ENCODE peak calls at places on chromosome X, in eight cellular contexts. Z, T, G, P, D, U, O and A are unnamed samples.

GRCh38 chrX:17680732-17681413 is 56.4 kb upstream of the SCML1 start:
- DNase-seq in Z (no peak), T (no peak), G (no peak), P (no peak), D (no peak), U (no peak), O (no peak), A (no peak)

GRCh38 chrX:140431521-140431920 is 73.3 kb downstream of the SOX3 start:
- DNase-seq in Z (no peak), T (no peak), G (no peak), P (no peak), D (peak), U (no peak), O (no peak), A (no peak)

GRCh38 chrX:100829730-100830129 is 9.5 kb downstream of the CSTF2 start:
- DNase-seq in Z (peak), T (no peak), G (no peak), P (no peak), D (peak), U (no peak), O (no peak), A (no peak)

GRCh38 chrX:989959-990510 is 222.4 kb downstream of the CRLF2 start:
- DNase-seq in Z (peak), T (peak), G (peak), P (peak), D (peak), U (no peak), O (peak), A (peak)

GRCh38 chrX:48468247-48468671 is 1.8 kb downstream of the SLC38A5 start:
- DNase-seq in Z (no peak), T (no peak), G (no peak), P (peak), D (no peak), U (no peak), O (no peak), A (peak)

GRCh38 chrX:47230136-47230868 is 2.5 kb upstream of the USP11 start:
- DNase-seq in Z (no peak), T (no peak), G (no peak), P (no peak), D (no peak), U (no peak), O (no peak), A (no peak)

GRCh38 chrX:41956027-41956426 is 32.7 kb upstream of the CASK start:
- DNase-seq in Z (no peak), T (no peak), G (no peak), P (no peak), D (no peak), U (no peak), O (no peak), A (no peak)

GRCh38 chrX:111262086-111262485 is 8.2 kb downstream of the CAPN6 start:
- DNase-seq in Z (no peak), T (no peak), G (no peak), P (no peak), D (peak), U (no peak), O (no peak), A (no peak)

GRCh38 chrX:9905288-9905687 is 61.9 kb upstream of the CLDN34 start:
- DNase-seq in Z (peak), T (no peak), G (no peak), P (no peak), D (peak), U (no peak), O (no peak), A (no peak)

GRCh38 chrX:29090811-29091210 is 503.6 kb downstream of the IL1RAPL1 start:
- DNase-seq in Z (peak), T (no peak), G (no peak), P (no peak), D (peak), U (no peak), O (no peak), A (no peak)

GRCh38 chrX:35890699-35891098 is 28.8 kb upstream of the CFAP47 start:
- DNase-seq in Z (peak), T (no peak), G (no peak), P (peak), D (peak), U (no peak), O (peak), A (peak)

GRCh38 chrX:71543316-71543715 is 10.4 kb downstream of the OGT start:
- DNase-seq in Z (peak), T (no peak), G (no peak), P (no peak), D (peak), U (no peak), O (peak), A (no peak)

GRCh38 chrX:22109442-22109841 is 77.3 kb downstream of the PHEX start:
- DNase-seq in Z (no peak), T (no peak), G (no peak), P (no peak), D (peak), U (no peak), O (no peak), A (no peak)

DNA sequence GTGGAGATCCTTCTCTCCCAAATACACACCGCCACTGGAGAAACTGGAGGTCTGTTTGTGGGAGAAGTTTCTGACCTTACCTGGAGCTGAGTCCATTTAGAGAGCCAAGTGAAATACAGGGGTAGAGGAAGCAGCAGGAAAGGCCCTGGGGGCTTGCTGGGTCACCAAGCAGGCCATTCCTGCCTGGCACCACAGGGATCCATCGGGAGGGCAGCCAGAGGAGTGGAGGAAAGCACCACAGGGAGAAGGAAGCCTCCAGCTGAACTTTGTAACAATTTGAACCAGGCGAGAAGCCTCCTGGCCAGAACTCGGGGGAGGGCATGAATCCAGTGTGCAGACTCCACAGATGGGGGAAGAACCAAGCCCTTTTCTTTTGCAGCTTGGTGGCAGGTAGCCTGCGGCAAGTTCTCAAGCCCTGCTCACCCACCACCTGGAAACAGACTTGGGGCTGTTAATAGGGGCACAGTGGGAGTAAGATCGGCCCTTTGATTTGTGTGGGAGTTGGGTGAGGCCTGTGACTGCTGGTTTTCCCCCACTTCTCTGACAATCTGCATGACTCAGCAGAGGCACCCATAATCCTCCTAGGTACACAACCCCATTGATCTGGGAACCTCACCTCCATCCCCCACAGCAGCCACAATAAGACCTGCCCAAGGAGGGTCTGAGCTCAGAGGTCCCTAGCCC is 94.6 kb downstream of the IRS4 start:
- DNase-seq in Z (no peak), T (no peak), G (no peak), P (no peak), D (no peak), U (no peak), O (no peak), A (no peak)
- H3K27ac ChIP-seq in Z (no peak), T (no peak), G (no peak), P (no peak), D (no peak), U (no peak), O (no peak), A (no peak)

GRCh38 chrX:39854772-39855747 is 242.7 kb downstream of the BCOR start:
- DNase-seq in Z (no peak), T (no peak), G (no peak), P (no peak), D (no peak), U (peak), O (no peak), A (no peak)
- H3K27ac ChIP-seq in Z (no peak), T (peak), G (no peak), P (no peak), D (no peak), U (peak), O (peak), A (no peak)

DNA sequence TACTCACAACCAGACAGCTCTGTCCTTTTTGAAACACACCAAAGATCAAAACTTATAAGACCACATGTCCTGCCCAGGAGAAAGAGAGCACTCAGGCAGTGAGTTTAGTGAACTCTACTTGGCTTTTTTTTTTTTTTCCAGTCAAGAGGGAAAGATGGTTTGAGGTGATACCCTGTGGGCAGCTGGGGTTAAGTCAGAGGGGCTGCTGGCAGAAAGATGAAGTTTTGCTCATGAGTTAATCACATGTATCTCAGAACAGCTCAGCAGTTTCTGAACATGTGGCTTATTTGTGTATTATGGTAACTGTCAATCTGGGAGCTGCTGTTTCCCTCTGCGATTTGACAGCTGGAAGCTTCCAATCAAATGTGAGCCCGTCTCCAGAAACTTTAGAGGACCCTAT is 56.4 kb upstream of the MAP3K15 start:
- DNase-seq in Z (no peak), T (no peak), G (no peak), P (no peak), D (no peak), U (no peak), O (no peak), A (no peak)
- H3K27ac ChIP-seq in Z (no peak), T (no peak), G (no peak), P (no peak), D (no peak), U (no peak), O (no peak), A (no peak)

DNA sequence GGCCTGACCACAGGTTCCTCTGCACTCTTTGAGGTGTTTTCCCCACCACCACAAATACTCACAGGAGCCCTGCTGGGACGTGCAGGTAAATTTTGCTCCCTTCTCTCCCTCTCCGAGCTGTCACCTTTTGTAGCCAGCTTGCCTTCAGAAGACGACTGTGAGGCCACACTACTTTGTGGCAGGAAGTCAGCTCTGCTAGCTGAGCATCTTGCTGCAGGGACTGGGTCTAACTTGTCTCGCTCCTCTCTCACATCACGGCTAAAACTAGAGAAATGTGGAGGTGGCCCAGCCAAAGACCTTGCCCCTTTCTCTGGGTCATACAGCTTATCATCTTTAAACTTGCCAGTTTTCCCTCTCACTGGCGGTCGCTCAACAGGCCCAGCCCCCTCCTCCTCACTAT is 2.8 kb downstream of the PJA1 start:
- DNase-seq in Z (no peak), T (no peak), G (no peak), P (no peak), D (no peak), U (no peak), O (no peak), A (no peak)
- H3K27ac ChIP-seq in Z (no peak), T (no peak), G (no peak), P (no peak), D (no peak), U (no peak), O (no peak), A (no peak)

DNA sequence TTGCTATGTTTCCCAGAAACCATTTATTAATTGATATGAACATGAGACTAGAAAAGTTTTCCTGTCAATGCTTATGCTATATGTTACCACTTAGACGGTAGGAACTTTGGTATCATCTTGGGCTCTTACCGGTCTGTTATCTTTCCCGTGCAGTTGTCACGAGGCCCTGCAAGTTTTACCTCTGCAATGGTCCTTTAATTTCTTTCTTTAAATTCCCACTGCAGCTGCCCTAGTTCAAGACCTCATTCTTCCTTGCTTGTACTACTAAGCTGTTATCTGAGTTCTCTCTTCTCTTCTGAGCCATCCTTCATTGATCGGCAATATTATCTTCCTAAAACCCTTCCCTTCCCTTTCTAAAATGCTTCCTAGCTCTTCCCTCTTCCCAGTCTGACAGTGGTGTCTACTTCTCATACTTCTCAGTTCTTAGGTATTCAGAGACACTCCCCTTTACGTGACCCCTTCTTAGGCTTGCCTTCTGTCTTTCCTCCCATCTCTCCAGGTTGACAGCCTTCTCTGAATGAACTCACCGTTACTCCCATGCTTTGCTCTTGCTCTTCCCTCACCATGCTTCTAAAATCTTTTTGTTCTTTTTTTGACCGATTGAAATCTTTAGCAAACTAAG is 27.5 kb downstream of the MAGEA1 start:
- DNase-seq in Z (no peak), T (no peak), G (no peak), P (no peak), D (no peak), U (no peak), O (no peak), A (no peak)
- H3K27ac ChIP-seq in Z (no peak), T (no peak), G (no peak), P (no peak), D (no peak), U (no peak), O (no peak), A (no peak)

GRCh38 chrX:40864972-40865371 is 129.6 kb upstream of the MED14 start:
- DNase-seq in Z (peak), T (no peak), G (no peak), P (no peak), D (peak), U (no peak), O (no peak), A (no peak)

GRCh38 chrX:40868868-40869267 is 133.5 kb upstream of the MED14 start:
- DNase-seq in Z (no peak), T (no peak), G (no peak), P (no peak), D (no peak), U (no peak), O (no peak), A (no peak)

GRCh38 chrX:40863671-40864070 is 128.3 kb upstream of the MED14 start:
- DNase-seq in Z (peak), T (no peak), G (no peak), P (no peak), D (no peak), U (no peak), O (no peak), A (no peak)

GRCh38 chrX:40866878-40867277 is 131.5 kb upstream of the MED14 start:
- DNase-seq in Z (peak), T (no peak), G (no peak), P (no peak), D (peak), U (no peak), O (no peak), A (no peak)

GRCh38 chrX:40867352-40867751 is 132.0 kb upstream of the MED14 start:
- DNase-seq in Z (peak), T (no peak), G (no peak), P (peak), D (peak), U (no peak), O (peak), A (no peak)
- H3K27ac ChIP-seq in Z (peak), T (peak), G (no peak), P (no peak), D (no peak), U (no peak), O (peak), A (peak)

GRCh38 chrX:19756577-19757131 is 130.7 kb downstream of the SH3KBP1 start:
- DNase-seq in Z (no peak), T (no peak), G (no peak), P (no peak), D (no peak), U (no peak), O (no peak), A (no peak)
- H3K27ac ChIP-seq in Z (no peak), T (peak), G (no peak), P (no peak), D (no peak), U (no peak), O (no peak), A (no peak)

GRCh38 chrX:131816551-131817136 is 206.5 kb upstream of the STK26 start:
- DNase-seq in Z (no peak), T (peak), G (no peak), P (peak), D (peak), U (peak), O (no peak), A (peak)
- H3K27ac ChIP-seq in Z (no peak), T (peak), G (peak), P (no peak), D (no peak), U (peak), O (no peak), A (no peak)

DNA sequence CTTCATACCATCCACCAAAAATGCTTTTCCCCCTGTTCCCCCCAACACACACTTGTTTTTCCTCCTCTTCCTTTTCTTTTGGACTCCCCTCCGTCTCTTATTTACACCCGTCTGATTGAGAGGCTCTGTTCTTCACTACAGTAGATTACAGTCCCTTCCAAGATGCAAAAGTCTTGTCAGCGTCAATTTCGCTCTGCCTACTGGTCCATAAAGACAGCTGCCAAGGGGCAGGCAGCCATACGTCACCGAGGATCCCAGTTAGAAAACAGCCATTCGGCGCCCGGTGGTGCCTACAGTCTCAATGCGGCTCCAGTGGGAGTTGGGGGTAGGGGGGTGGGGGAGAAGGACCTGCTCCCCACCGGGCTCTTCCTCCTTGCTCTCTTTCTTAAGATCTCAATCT is at the start of gene GPM6B:
- DNase-seq in Z (no peak), T (no peak), G (no peak), P (no peak), D (no peak), U (no peak), O (no peak), A (no peak)
- H3K27ac ChIP-seq in Z (no peak), T (no peak), G (peak), P (no peak), D (no peak), U (no peak), O (no peak), A (no peak)